ENCODE peak calls at places on chromosomes 2 and 18, in seven cellular contexts. B is NCI-H1105; Z is RWPE1; M is CD8-positive, alpha-beta T cell; Q is stimulated activated CD4-positive, alpha-beta T cell treated with anti-CD3 and anti-CD28 coated beads, Interleukin-4, amount 100 ng/mL, for 24 hours; N is T-helper 2 cell; J is T-helper 1 cell. H is an unnamed sample.

GRCh38 chr2:158688722-158689121 is 106.4 kb upstream of the DAPL1 start:
- DNase-seq in Q (no peak), M (no peak), J (no peak), Z (peak), N (no peak), B (no peak), H (no peak)

GRCh38 chr2:72235497-72236413 is 88.1 kb upstream of the CYP26B1 start:
- DNase-seq in J (no peak), Z (no peak), M (no peak), B (no peak), N (no peak), Q (no peak), H (no peak)

GRCh38 chr2:128439231-128440086 is 120.8 kb upstream of the HS6ST1 start:
- DNase-seq in N (no peak), Z (no peak), Q (no peak), J (no peak), M (no peak), B (no peak), H (no peak)

GRCh38 chr2:3492951-3493609 is 26.3 kb downstream of the ADI1 start:
- DNase-seq in Z (peak), B (no peak), M (no peak), Q (no peak), J (no peak), N (no peak), H (peak)

GRCh38 chr2:29495536-29495935 is 380.3 kb downstream of the CLIP4 start:
- DNase-seq in Z (no peak), B (no peak), Q (no peak), M (no peak), N (no peak), J (no peak), H (no peak)

GRCh38 chr2:26550276-26551015 is 72.5 kb upstream of the OTOF start:
- DNase-seq in M (no peak), Z (no peak), B (peak), J (no peak), N (no peak), Q (no peak), H (no peak)

GRCh38 chr18:79587298-79588125 is 92.1 kb upstream of the CTDP1 start:
- DNase-seq in Z (no peak), M (no peak), N (no peak), B (no peak), J (no peak), Q (no peak), H (no peak)

GRCh38 chr18:37019157-37019571 is 190.2 kb downstream of the KIAA1328 start:
- DNase-seq in M (no peak), B (peak), Z (peak), J (no peak), Q (no peak), N (no peak), H (no peak)

GRCh38 chr18:57666818-57667497 is 45.3 kb upstream of the NARS1 start:
- DNase-seq in J (no peak), M (no peak), B (no peak), Z (peak), Q (no peak), N (no peak), H (no peak)

GRCh38 chr2:43132523-43133301 is 93.7 kb downstream of the ZFP36L2 start:
- DNase-seq in Z (no peak), M (peak), B (no peak), Q (no peak), N (no peak), J (no peak), H (peak)

GRCh38 chr2:66212749-66213148 is 222.2 kb upstream of the MEIS1 start:
- DNase-seq in M (no peak), Z (no peak), J (no peak), Q (no peak), N (no peak), B (no peak), H (no peak)

GRCh38 chr2:226756131-226756530 is 43.5 kb downstream of the IRS1 start:
- DNase-seq in N (no peak), B (no peak), M (no peak), Q (no peak), Z (peak), J (peak), H (no peak)

GRCh38 chr2:157329524-157329923 is 3.9 kb upstream of the ERMN start:
- DNase-seq in B (peak), Z (peak), Q (no peak), N (no peak), M (no peak), J (no peak), H (no peak)

GRCh38 chr2:160956243-160956802 is 203.9 kb upstream of the TANK start:
- DNase-seq in N (no peak), Q (no peak), J (no peak), Z (peak), M (no peak), B (no peak), H (no peak)

GRCh38 chr2:236046715-236047114 is 121.5 kb downstream of the GBX2 start:
- DNase-seq in N (no peak), Z (no peak), M (no peak), B (no peak), Q (no peak), J (no peak), H (no peak)

GRCh38 chr2:20648831-20649230 is 2.1 kb downstream of the HS1BP3 start:
- DNase-seq in J (no peak), B (no peak), N (no peak), M (no peak), Z (no peak), Q (no peak), H (no peak)

GRCh38 chr2:110114007-110114591 is 1.5 kb downstream of the MALL start:
- DNase-seq in B (no peak), N (no peak), J (peak), Q (no peak), Z (peak), M (no peak), H (no peak)

GRCh38 chr2:14661163-14661562 is 28.6 kb downstream of the LRATD1 start:
- DNase-seq in M (no peak), Q (no peak), N (no peak), B (no peak), J (no peak), Z (no peak), H (no peak)

GRCh38 chr2:217467331-217467730 is 535.5 kb downstream of the TNS1 start:
- DNase-seq in Z (no peak), N (no peak), J (no peak), Q (no peak), M (no peak), B (no peak), H (no peak)

GRCh38 chr18:66795011-66795410 is 191.1 kb upstream of the CDH19 start:
- DNase-seq in Q (no peak), Z (no peak), N (no peak), B (no peak), M (no peak), J (no peak), H (no peak)

GRCh38 chr2:26558271-26559043 is 80.5 kb upstream of the OTOF start:
- DNase-seq in N (no peak), B (no peak), Z (no peak), J (no peak), M (no peak), Q (no peak), H (no peak)

GRCh38 chr2:10067330-10067729 is 12.9 kb downstream of the CYS1 start:
- DNase-seq in B (no peak), Q (no peak), J (no peak), M (no peak), N (no peak), Z (no peak), H (no peak)

GRCh38 chr2:63614983-63615945 is 26.5 kb downstream of the MDH1 start:
- DNase-seq in J (no peak), Z (peak), Q (no peak), N (no peak), B (no peak), M (no peak), H (no peak)

GRCh38 chr2:193627918-193628254 is 1433.2 kb upstream of the TMEFF2 start:
- DNase-seq in Q (no peak), Z (no peak), J (no peak), N (no peak), B (no peak), M (no peak), H (no peak)

GRCh38 chr2:30280596-30281434 is 49.5 kb downstream of the LBH start:
- DNase-seq in M (no peak), Q (no peak), N (no peak), B (no peak), J (no peak), Z (no peak), H (no peak)

H was measured in omental fat pad.